ENCODE peak calls at places on chromosome 5, in nine cellular contexts. D, G, W, B, V, O, J, L and U are unnamed samples.

GRCh38 chr5:31075981-31076380 is 117.5 kb upstream of the CDH6 start:
- DNase-seq in G (no peak), W (no peak), B (no peak), L (no peak), O (no peak), V (no peak), J (no peak), D (no peak), U (no peak)

GRCh38 chr5:32315221-32316014 is 2.7 kb upstream of the MTMR12 start:
- DNase-seq in L (no peak), D (no peak), B (no peak), V (no peak), G (no peak), J (no peak), W (no peak), O (no peak), U (no peak)

GRCh38 chr5:90558344-90559192 is at the start of gene ADGRV1:
- DNase-seq in V (peak), L (peak), W (no peak), J (peak), D (no peak), O (peak), B (no peak), G (peak), U (peak)

GRCh38 chr5:108259306-108259705 is 122.6 kb downstream of the FBXL17 start:
- DNase-seq in B (no peak), J (peak), L (no peak), V (no peak), O (no peak), G (no peak), W (no peak), D (no peak), U (peak)

GRCh38 chr5:19531374-19531952 is 456.5 kb downstream of the CDH18 start:
- DNase-seq in B (no peak), G (peak), W (no peak), V (no peak), J (peak), L (no peak), O (peak), D (no peak), U (no peak)

GRCh38 chr5:10384483-10384882 is 31.0 kb downstream of the MARCHF6 start:
- DNase-seq in V (no peak), G (no peak), J (peak), D (no peak), O (no peak), B (no peak), W (no peak), L (no peak), U (peak)

GRCh38 chr5:181189363-181189961 is 15.5 kb downstream of the TRIM7 start:
- DNase-seq in O (peak), W (no peak), L (peak), D (peak), G (peak), J (peak), V (no peak), B (no peak), U (peak)

GRCh38 chr5:126780165-126780827 is 3.4 kb downstream of the LMNB1 start:
- DNase-seq in D (peak), O (peak), V (peak), L (peak), B (peak), W (no peak), G (peak), J (peak), U (peak)

GRCh38 chr5:1215320-1216096 is 9.7 kb upstream of the SLC6A18 start:
- DNase-seq in W (no peak), G (no peak), B (no peak), V (no peak), J (no peak), D (no peak), L (no peak), O (no peak), U (no peak)

GRCh38 chr5:128287740-128288139 is 204.2 kb downstream of the SLC12A2 start:
- DNase-seq in J (no peak), V (no peak), O (no peak), L (no peak), G (no peak), W (no peak), B (no peak), D (no peak), U (no peak)

GRCh38 chr5:179232091-179232490 is 113.2 kb downstream of the ADAMTS2 start:
- DNase-seq in G (no peak), B (no peak), W (no peak), V (no peak), J (no peak), L (no peak), O (no peak), D (no peak), U (no peak)

GRCh38 chr5:56725709-56726108 is 89.6 kb upstream of the MAP3K1 start:
- DNase-seq in O (peak), G (no peak), W (no peak), J (no peak), L (no peak), V (no peak), B (no peak), D (no peak), U (peak)

GRCh38 chr5:76074487-76074886 is 8.7 kb upstream of the SV2C start:
- DNase-seq in W (no peak), D (no peak), G (peak), J (no peak), V (peak), O (no peak), L (peak), B (no peak), U (no peak)